ENCODE peak calls at places on chromosome 11, in ten cellular contexts. U, D, W, R, O, M, K, E, A and H are unnamed samples.

GRCh38 chr11:96072592-96072991 is 148.7 kb upstream of the MTMR2 start:
- DNase-seq in U (no peak), K (no peak), D (no peak), O (no peak), A (no peak), M (no peak), W (no peak), R (no peak), E (no peak), H (no peak)

GRCh38 chr11:14934641-14935351 is 37.4 kb downstream of the CALCA start:
- DNase-seq in K (no peak), E (no peak), D (no peak), A (no peak), U (no peak), R (no peak), W (no peak), M (no peak), O (no peak), H (no peak)

GRCh38 chr11:86220654-86221053 is 23.9 kb upstream of the EED start:
- DNase-seq in M (no peak), E (no peak), U (no peak), A (no peak), O (no peak), K (no peak), D (no peak), W (no peak), R (no peak), H (no peak)

GRCh38 chr11:30025396-30026139 is 8.7 kb upstream of the KCNA4 start:
- DNase-seq in E (no peak), D (no peak), O (no peak), A (no peak), K (no peak), W (no peak), R (no peak), M (no peak), U (no peak), H (no peak)

GRCh38 chr11:127126956-127127355 is 126.4 kb upstream of the KIRREL3 start:
- DNase-seq in D (no peak), A (no peak), E (no peak), R (no peak), K (no peak), U (no peak), O (no peak), W (no peak), M (no peak), H (no peak)

GRCh38 chr11:31445621-31446020 is 63.8 kb downstream of the IMMP1L start:
- DNase-seq in O (no peak), A (no peak), D (no peak), M (no peak), W (no peak), R (no peak), K (no peak), E (no peak), U (no peak), H (peak)

GRCh38 chr11:122399375-122399774 is 256.1 kb upstream of the UBASH3B start:
- DNase-seq in O (no peak), K (no peak), A (no peak), R (no peak), M (no peak), E (no peak), D (no peak), U (peak), W (no peak), H (no peak)

GRCh38 chr11:61645179-61645868 is 34.9 kb upstream of the DAGLA start:
- DNase-seq in U (no peak), R (no peak), W (peak), D (no peak), M (no peak), K (peak), O (no peak), A (peak), E (no peak), H (no peak)

GRCh38 chr11:1838426-1839131 is at the start of gene TNNI2:
- DNase-seq in A (no peak), U (no peak), M (no peak), R (no peak), K (no peak), W (no peak), O (no peak), E (no peak), D (no peak), H (no peak)

GRCh38 chr11:102226702-102227101 is 90.6 kb upstream of the BIRC3 start:
- DNase-seq in W (no peak), U (no peak), E (no peak), D (no peak), A (peak), M (no peak), K (no peak), O (no peak), R (peak), H (peak)

GRCh38 chr11:131745405-131745804 is 375.0 kb downstream of the NTM start:
- DNase-seq in U (no peak), O (no peak), E (no peak), K (no peak), M (no peak), A (peak), D (no peak), W (no peak), R (no peak), H (no peak)

GRCh38 chr11:14029971-14030531 is 67.5 kb downstream of the SPON1 start:
- DNase-seq in A (peak), D (no peak), R (peak), W (no peak), K (peak), O (peak), E (peak), U (no peak), M (no peak), H (no peak)

GRCh38 chr11:73152861-73153483 is 10.9 kb upstream of the FCHSD2 start:
- DNase-seq in D (peak), E (no peak), U (peak), A (no peak), M (no peak), K (peak), W (peak), O (no peak), R (no peak), H (no peak)

GRCh38 chr11:77140231-77140959 is 12.3 kb downstream of the MYO7A start:
- DNase-seq in A (peak), R (no peak), M (no peak), O (peak), E (no peak), W (peak), K (no peak), D (no peak), U (no peak), H (no peak)

GRCh38 chr11:125513705-125514265 is 17.7 kb upstream of the FEZ1 start:
- DNase-seq in W (no peak), D (no peak), M (no peak), K (no peak), E (no peak), R (no peak), U (no peak), A (no peak), O (no peak), H (no peak)

GRCh38 chr11:68335693-68336092 is 23.3 kb downstream of the LRP5 start:
- DNase-seq in O (no peak), K (no peak), D (no peak), E (no peak), R (no peak), M (no peak), U (no peak), A (no peak), W (peak), H (no peak)

GRCh38 chr11:12083380-12083779 is 27.0 kb upstream of the MICAL2 start:
- DNase-seq in E (no peak), W (peak), D (no peak), O (no peak), M (no peak), R (no peak), K (no peak), U (no peak), A (no peak), H (no peak)

GRCh38 chr11:110797453-110797852 is 85.2 kb upstream of the ARHGAP20 start:
- DNase-seq in E (no peak), D (no peak), O (no peak), R (peak), A (peak), W (peak), K (no peak), M (no peak), U (no peak), H (peak)

GRCh38 chr11:17747131-17747955 is 12.8 kb downstream of the KCNC1 start:
- DNase-seq in R (no peak), K (no peak), U (no peak), W (no peak), O (no peak), M (no peak), A (no peak), D (no peak), E (no peak), H (no peak)

GRCh38 chr11:128718064-128718463 is 24.2 kb downstream of the FLI1 start:
- DNase-seq in E (no peak), U (no peak), K (no peak), R (no peak), O (no peak), A (no peak), M (no peak), W (no peak), D (no peak), H (no peak)

GRCh38 chr11:1450958-1451710 is 35.4 kb downstream of the MOB2 start:
- DNase-seq in W (no peak), E (no peak), U (no peak), K (no peak), M (no peak), R (no peak), O (no peak), A (no peak), D (no peak), H (peak)

GRCh38 chr11:927871-928270 is 2.2 kb downstream of the AP2A2 start:
- DNase-seq in U (peak), A (no peak), R (no peak), E (no peak), W (no peak), M (no peak), D (peak), K (no peak), O (no peak), H (no peak)